ENCODE peak calls at places on chromosomes 13 and 19, in six cellular contexts. W, X, T, R, L and A are unnamed samples.
A peak's percentile ranks its signal among the peaks of the same experiment; 100 is the strongest.

GRCh38 chr19:7515471-7516226 is at the start of gene ZNF358:
- DNase-seq in W (peak; percentile 85), T (peak; percentile 63), R (peak; percentile 50), X (peak; percentile 31), L (peak; percentile 56), A (no peak)

GRCh38 chr13:85562282-85562681 is 236.9 kb downstream of the SLITRK6 start:
- DNase-seq in W (no peak), X (no peak), L (no peak), T (no peak), R (no peak), A (no peak)

GRCh38 chr13:25375727-25376358 is 4.1 kb downstream of the ATP8A2 start:
- DNase-seq in T (peak; percentile 63), R (peak; percentile 25), W (no peak), X (peak; percentile 42), L (no peak), A (peak; percentile 4)

GRCh38 chr19:48856921-48857320 is 11.5 kb downstream of the PLEKHA4 start:
- DNase-seq in W (no peak), T (no peak), L (no peak), R (no peak), X (no peak), A (no peak)

GRCh38 chr19:41431426-41432386 is 4.5 kb upstream of the B3GNT8 start:
- DNase-seq in X (peak; percentile 24), R (peak; percentile 58), W (peak; percentile 82), L (no peak), T (peak; percentile 52), A (no peak)

GRCh38 chr19:47768604-47769003 is 9.9 kb upstream of the SELENOW start:
- DNase-seq in R (peak; percentile 51), T (no peak), X (no peak), W (no peak), L (no peak), A (no peak)

GRCh38 chr13:109698779-109699178 is 87.6 kb downstream of the IRS2 start:
- DNase-seq in X (no peak), L (no peak), R (no peak), T (peak; percentile 72), W (no peak), A (no peak)

GRCh38 chr19:44621367-44621766 is 8.0 kb downstream of the IGSF23 start:
- DNase-seq in W (no peak), X (no peak), R (no peak), L (no peak), T (no peak), A (no peak)

GRCh38 chr13:48006396-48006795 is 5.3 kb upstream of the SUCLA2 start:
- DNase-seq in L (no peak), W (no peak), T (peak; percentile 27), X (no peak), R (no peak), A (no peak)

GRCh38 chr13:105139380-105140285 is 1395.8 kb downstream of the EFNB2 start:
- DNase-seq in L (no peak), X (peak; percentile 13), W (peak; percentile 26), R (peak; percentile 52), T (peak; percentile 16), A (no peak)

GRCh38 chr19:55487884-55488687 is at the start of gene SSC5D:
- DNase-seq in W (no peak), R (no peak), X (no peak), T (peak; percentile 62), L (no peak), A (no peak)

GRCh38 chr19:46297700-46298476 is 1.0 kb downstream of the HIF3A start:
- DNase-seq in W (peak; percentile 90), X (no peak), L (no peak), R (no peak), T (peak; percentile 92), A (no peak)

GRCh38 chr19:40778865-40779284 is 828 bp downstream of the RAB4B start:
- DNase-seq in T (no peak), X (peak; percentile 51), L (no peak), W (no peak), R (no peak), A (no peak)

GRCh38 chr13:112696001-112696868 is 6.4 kb downstream of the ATP11A start:
- DNase-seq in T (no peak), W (no peak), X (no peak), L (no peak), R (no peak), A (no peak)

GRCh38 chr13:112692586-112692985 is 2.7 kb downstream of the ATP11A start:
- DNase-seq in L (no peak), X (no peak), T (no peak), R (no peak), W (no peak), A (no peak)

GRCh38 chr13:112696869-112697465 is 7.1 kb downstream of the ATP11A start:
- DNase-seq in X (no peak), W (no peak), T (no peak), R (no peak), L (no peak), A (no peak)

GRCh38 chr13:112692104-112692503 is 2.3 kb downstream of the ATP11A start:
- DNase-seq in L (no peak), W (no peak), T (no peak), R (no peak), X (no peak), A (no peak)

GRCh38 chr13:112693831-112694497 is 4.1 kb downstream of the ATP11A start:
- DNase-seq in L (no peak), R (no peak), T (peak; percentile 77), W (no peak), X (no peak), A (peak; percentile 61)
- TF ChIP-seq CTCF in L (no peak), R (no peak), T (no peak), W (no peak), X (no peak), A (no peak)

GRCh38 chr13:69589531-69589930 is 518.1 kb upstream of the ATXN8OS start:
- DNase-seq in W (no peak), X (no peak), T (no peak), R (no peak), L (no peak), A (no peak)

GRCh38 chr13:69580255-69580654 is 527.4 kb upstream of the ATXN8OS start:
- DNase-seq in R (no peak), T (no peak), L (no peak), X (no peak), W (no peak), A (no peak)

GRCh38 chr13:69591437-69591836 is 516.2 kb upstream of the ATXN8OS start:
- DNase-seq in L (no peak), T (no peak), R (no peak), W (no peak), X (no peak), A (no peak)

GRCh38 chr13:69585656-69586055 is 522.0 kb upstream of the ATXN8OS start:
- DNase-seq in W (no peak), X (no peak), L (no peak), R (no peak), T (no peak), A (no peak)
- TF ChIP-seq CTCF in W (no peak), X (no peak), L (no peak), R (no peak), T (no peak), A (no peak)

DNA sequence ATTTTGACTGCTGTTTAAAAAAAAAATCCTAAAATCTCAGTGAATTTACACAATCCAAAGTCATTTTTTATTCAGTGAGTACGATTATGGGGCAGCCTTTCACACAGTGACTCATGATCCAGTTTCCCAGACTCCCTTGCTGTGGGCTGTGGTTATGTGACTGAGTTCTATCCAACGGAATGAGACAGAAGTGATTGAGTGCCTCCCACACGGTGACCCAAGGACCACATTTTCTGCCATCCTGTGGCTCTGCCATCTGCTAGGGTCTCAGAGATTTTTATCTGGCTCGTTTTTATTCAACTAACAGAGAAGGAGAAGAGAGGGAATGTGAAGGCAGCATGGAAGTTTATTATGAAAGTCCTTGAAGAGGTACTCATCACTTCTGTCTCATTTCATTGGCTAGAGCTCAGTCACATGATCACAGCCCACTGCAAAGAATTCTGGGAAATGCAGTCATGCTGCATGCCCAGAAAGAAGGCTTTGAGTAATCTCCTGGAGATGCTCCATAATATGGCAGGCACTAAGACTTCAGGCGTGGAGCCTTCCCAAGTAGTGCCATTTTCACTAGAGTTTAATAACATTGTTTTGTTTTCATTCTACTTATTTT is 999.4 kb downstream of the UQCRFS1 start:
- DNase-seq in W (no peak), X (no peak), L (no peak), R (peak; percentile 71), T (no peak), A (no peak)
- TF ChIP-seq CTCF in W (no peak), X (no peak), L (no peak), R (no peak), T (no peak), A (no peak)

DNA sequence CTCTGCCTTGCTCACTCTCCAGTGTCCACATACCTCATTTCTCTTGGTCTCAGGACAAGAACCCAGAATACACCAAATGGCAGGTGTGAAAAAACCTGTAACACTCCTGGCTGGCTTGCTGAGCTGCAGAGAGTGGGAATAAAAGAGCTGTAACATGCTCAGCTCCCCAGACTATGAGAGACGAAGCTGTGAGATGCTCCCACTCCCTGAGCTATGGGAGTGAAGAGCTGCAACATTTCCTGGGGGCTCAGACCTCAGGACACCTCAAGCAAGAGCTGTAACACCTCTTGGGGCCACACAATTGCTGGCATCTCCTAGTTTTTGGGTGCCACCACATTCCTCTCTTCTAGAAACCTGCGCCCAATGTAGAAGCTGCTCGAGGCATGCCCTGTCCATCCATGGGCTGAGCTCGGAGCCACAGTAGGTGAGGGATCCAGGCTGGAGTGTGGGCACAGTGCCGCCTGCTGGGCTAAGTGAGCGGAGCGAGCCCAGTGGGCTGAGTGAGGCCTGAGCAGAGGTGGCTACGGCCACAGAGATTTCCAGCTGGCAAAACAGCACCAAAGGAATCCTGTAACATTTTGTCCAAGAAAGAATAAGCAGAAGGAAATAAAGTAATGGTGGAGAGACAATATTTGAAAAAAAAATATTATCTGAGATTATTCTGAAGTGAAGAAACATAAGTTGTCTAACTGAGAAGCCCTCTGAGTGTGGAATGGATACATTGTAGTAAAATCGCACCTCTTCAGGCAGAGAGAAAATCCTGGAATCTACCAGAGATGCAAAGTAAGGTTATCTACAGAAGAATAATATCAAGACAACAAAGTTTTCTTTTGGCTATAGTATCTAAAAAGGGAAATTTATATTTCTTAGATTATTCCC is 186.2 kb upstream of the PCDH9 start:
- DNase-seq in W (no peak), L (no peak), R (peak; percentile 38), X (peak; percentile 4), T (peak; percentile 63), A (no peak)
- TF ChIP-seq CTCF in W (peak; percentile 52), L (no peak), R (peak; percentile 41), X (peak; percentile 84), T (peak; percentile 91), A (peak; percentile 81)

GRCh38 chr13:113099142-113099541 is 6.4 kb upstream of the F7 start:
- DNase-seq in R (no peak), X (no peak), W (no peak), T (no peak), L (no peak), A (no peak)

GRCh38 chr13:113096052-113096744 is 9.4 kb upstream of the F7 start:
- DNase-seq in T (no peak), L (no peak), X (no peak), R (no peak), W (no peak), A (no peak)

GRCh38 chr13:113098163-113098732 is 7.3 kb upstream of the F7 start:
- DNase-seq in W (no peak), L (no peak), R (no peak), X (no peak), T (no peak), A (no peak)

GRCh38 chr13:113096745-113097305 is 8.8 kb upstream of the F7 start:
- DNase-seq in T (no peak), X (no peak), L (no peak), W (no peak), R (no peak), A (no peak)

GRCh38 chr13:113097651-113098050 is 7.9 kb upstream of the F7 start:
- DNase-seq in T (no peak), X (no peak), R (no peak), W (no peak), L (no peak), A (no peak)
- TF ChIP-seq CTCF in T (no peak), X (no peak), R (no peak), W (no peak), L (no peak), A (no peak)